ENCODE peak calls at places on chromosome 9, in eight cellular contexts. M is ovary, C is stomach, T is suprapubic skin, K is sigmoid colon, E is GM12878, I is HepG2, V is transverse colon. B is an unnamed sample. For H3K27me3, the result is how much of the 10 kb centered on the place peaks cover.

GRCh38 chr9:4933861-4934260 is 51.2 kb upstream of the JAK2 start:
- DNase-seq in M (no peak), C (no peak), T (no peak), K (no peak), E (no peak), I (no peak), V (no peak), B (no peak)

GRCh38 chr9:133125706-133126696 is 5.0 kb upstream of the RALGDS start:
- DNase-seq in M (peak), C (no peak), T (no peak), K (peak), E (no peak), I (no peak), V (peak), B (no peak)

GRCh38 chr9:133883356-133883755 is 108.8 kb downstream of the VAV2 start:
- DNase-seq in M (no peak), C (no peak), T (no peak), K (no peak), E (no peak), I (no peak), V (no peak), B (no peak)

GRCh38 chr9:80605129-80605528 is 1033.4 kb downstream of the TLE4 start:
- DNase-seq in M (no peak), C (no peak), T (no peak), K (no peak), E (no peak), I (peak), V (no peak), B (no peak)

GRCh38 chr9:130282000-130282700 is 16.6 kb downstream of the HMCN2 start:
- DNase-seq in M (no peak), C (no peak), T (no peak), K (peak), E (no peak), I (no peak), V (peak), B (no peak)

GRCh38 chr9:137313326-137313920 is 11.4 kb upstream of the NRARP start:
- DNase-seq in M (no peak), C (no peak), T (no peak), K (peak), E (no peak), I (no peak), V (no peak), B (no peak)

GRCh38 chr9:132099741-132100407 is 20.2 kb upstream of the MED27 start:
- DNase-seq in M (no peak), C (no peak), T (no peak), K (no peak), E (no peak), I (no peak), V (no peak), B (no peak)

GRCh38 chr9:93952784-93953491 is 2.2 kb downstream of the BARX1 start:
- DNase-seq in M (no peak), C (no peak), T (no peak), K (peak), E (no peak), I (no peak), V (no peak), B (no peak)

GRCh38 chr9:84851935-84852585 is 182.5 kb downstream of the NTRK2 start:
- DNase-seq in M (no peak), C (peak), T (no peak), K (no peak), E (no peak), I (no peak), V (no peak), B (no peak)

GRCh38 chr9:90517103-90517502 is 125.5 kb downstream of the DIRAS2 start:
- DNase-seq in M (no peak), C (no peak), T (no peak), K (no peak), E (no peak), I (no peak), V (no peak), B (no peak)

GRCh38 chr9:91611582-91611981 is 187.9 kb upstream of the NFIL3 start:
- DNase-seq in M (no peak), C (no peak), T (no peak), K (no peak), E (no peak), I (no peak), V (no peak), B (no peak)

GRCh38 chr9:105633373-105633772 is 28.9 kb upstream of the TAL2 start:
- DNase-seq in M (no peak), C (no peak), T (no peak), K (no peak), E (no peak), I (no peak), V (no peak), B (no peak)

GRCh38 chr9:77455312-77455927 is 192.7 kb downstream of the GNA14 start:
- DNase-seq in M (no peak), C (peak), T (no peak), K (no peak), E (no peak), I (peak), V (peak), B (no peak)

GRCh38 chr9:104769655-104770054 is 5.7 kb downstream of the NIPSNAP3B start:
- DNase-seq in M (no peak), C (no peak), T (no peak), K (no peak), E (no peak), I (no peak), V (no peak), B (no peak)

GRCh38 chr9:21789541-21790037 is 12.8 kb upstream of the MTAP start:
- DNase-seq in M (no peak), C (peak), T (no peak), K (no peak), E (peak), I (peak), V (peak), B (no peak)

GRCh38 chr9:928363-929042 is 48.0 kb upstream of the DMRT3 start:
- DNase-seq in M (no peak), C (no peak), T (no peak), K (no peak), E (no peak), I (peak), V (peak), B (no peak)

GRCh38 chr9:93089481-93089991 is 6.5 kb upstream of the CARD19 start:
- DNase-seq in M (peak), C (no peak), T (peak), K (peak), E (no peak), I (no peak), V (no peak), B (no peak)

GRCh38 chr9:21919377-21920362 is 74.5 kb downstream of the CDKN2A start:
- DNase-seq in M (no peak), C (no peak), T (no peak), K (no peak), E (peak), I (peak), V (no peak), B (no peak)

DNA sequence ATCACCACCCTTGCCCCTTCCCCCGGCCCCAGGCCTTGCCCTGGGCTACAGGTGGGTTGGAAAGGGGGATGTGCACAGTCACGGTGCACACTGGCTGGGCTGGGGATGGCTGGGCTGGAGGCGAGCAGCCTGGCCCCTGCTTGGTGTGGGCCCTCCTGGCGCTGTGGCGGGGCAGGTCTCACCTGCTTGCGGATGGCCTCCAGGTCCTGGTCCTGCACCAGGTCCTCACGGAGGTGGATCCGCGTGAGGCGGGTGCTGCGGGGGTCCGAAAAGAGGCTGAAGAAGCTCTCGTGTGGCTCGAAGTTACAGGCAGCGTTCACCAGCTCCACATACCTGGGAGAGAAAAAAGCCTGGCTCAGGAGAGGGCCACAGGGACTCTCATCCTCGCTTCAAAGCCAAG is 18.1 kb downstream of the ZER1 start:
- DNase-seq in M (no peak), C (no peak), T (no peak), K (no peak), E (no peak), I (no peak), V (no peak), B (no peak)
- H3K27me3 ChIP-seq in M (under half), C (under half), T (under half), K (under half), E (under half), I (under half), V (under half), B (under half)

GRCh38 chr9:79447308-79447605 is 124.5 kb upstream of the TLE4 start:
- DNase-seq in M (no peak), C (no peak), T (no peak), K (no peak), E (no peak), I (no peak), V (no peak), B (no peak)

GRCh38 chr9:79446540-79447307 is 125.0 kb upstream of the TLE4 start:
- DNase-seq in M (no peak), C (no peak), T (no peak), K (no peak), E (no peak), I (no peak), V (no peak), B (no peak)

GRCh38 chr9:79452265-79452664 is 119.5 kb upstream of the TLE4 start:
- DNase-seq in M (no peak), C (no peak), T (no peak), K (no peak), E (no peak), I (no peak), V (no peak), B (no peak)

DNA sequence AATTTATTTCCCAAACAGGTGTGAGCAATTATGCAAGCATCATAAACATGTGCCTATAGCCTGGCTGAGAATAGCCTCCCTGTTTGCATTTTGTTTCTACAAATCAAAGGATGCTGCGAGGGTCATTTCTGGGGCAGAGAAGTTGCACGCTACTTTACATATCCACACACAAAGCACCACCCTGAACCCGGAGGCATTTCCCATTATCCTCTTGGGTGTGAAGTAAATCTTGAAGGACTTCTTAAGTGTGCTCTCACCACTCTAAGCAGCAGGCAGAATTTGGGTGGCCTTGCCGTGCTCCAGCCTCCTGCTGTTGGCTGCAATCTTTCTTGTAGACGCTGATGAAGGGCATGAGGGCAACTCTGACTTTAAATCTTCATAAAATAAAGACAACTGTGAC is 124.0 kb upstream of the TLE4 start:
- DNase-seq in M (no peak), C (no peak), T (no peak), K (no peak), E (no peak), I (no peak), V (no peak), B (no peak)
- TF ChIP-seq EP300 in M (no peak), C (no peak), T (no peak), K (no peak), E (no peak), I (no peak), V (no peak), B (no peak)

GRCh38 chr9:36991516-36992134 is 42.4 kb downstream of the PAX5 start:
- DNase-seq in M (no peak), C (peak), T (no peak), K (no peak), E (no peak), I (no peak), V (no peak), B (no peak)

GRCh38 chr9:36986548-36987408 is 47.3 kb downstream of the PAX5 start:
- DNase-seq in M (no peak), C (no peak), T (no peak), K (no peak), E (no peak), I (no peak), V (no peak), B (no peak)

GRCh38 chr9:36987891-36988290 is 46.2 kb downstream of the PAX5 start:
- DNase-seq in M (no peak), C (no peak), T (no peak), K (no peak), E (no peak), I (no peak), V (no peak), B (no peak)

GRCh38 chr9:36987409-36987808 is 46.7 kb downstream of the PAX5 start:
- DNase-seq in M (no peak), C (no peak), T (no peak), K (no peak), E (no peak), I (no peak), V (no peak), B (no peak)

GRCh38 chr9:36988848-36989247 is 45.2 kb downstream of the PAX5 start:
- DNase-seq in M (no peak), C (no peak), T (no peak), K (no peak), E (no peak), I (no peak), V (no peak), B (no peak)
- H3K27me3 ChIP-seq in M (under half), C (half or more), T (half or more), K (half or more), E (under half), I (under half), V (half or more), B (under half)

GRCh38 chr9:113614843-113615648 is 151.5 kb downstream of the RGS3 start:
- DNase-seq in M (peak), C (no peak), T (no peak), K (no peak), E (no peak), I (no peak), V (no peak), B (no peak)
- TF ChIP-seq EP300 in M (no peak), C (no peak), T (no peak), K (no peak), E (no peak), I (no peak), V (no peak), B (no peak)

GRCh38 chr9:98797491-98797890 is 1.1 kb upstream of the ANKS6 start:
- DNase-seq in M (no peak), C (no peak), T (no peak), K (no peak), E (no peak), I (no peak), V (no peak), B (no peak)

GRCh38 chr9:98798254-98798653 is 1.9 kb upstream of the ANKS6 start:
- DNase-seq in M (no peak), C (no peak), T (no peak), K (no peak), E (no peak), I (no peak), V (no peak), B (no peak)

GRCh38 chr9:98804083-98804482 is 3.4 kb upstream of the GALNT12 start:
- DNase-seq in M (no peak), C (no peak), T (no peak), K (no peak), E (no peak), I (no peak), V (no peak), B (no peak)

GRCh38 chr9:98801969-98802371 is 5.5 kb upstream of the GALNT12 start:
- DNase-seq in M (no peak), C (no peak), T (no peak), K (no peak), E (no peak), I (no peak), V (no peak), B (no peak)

DNA sequence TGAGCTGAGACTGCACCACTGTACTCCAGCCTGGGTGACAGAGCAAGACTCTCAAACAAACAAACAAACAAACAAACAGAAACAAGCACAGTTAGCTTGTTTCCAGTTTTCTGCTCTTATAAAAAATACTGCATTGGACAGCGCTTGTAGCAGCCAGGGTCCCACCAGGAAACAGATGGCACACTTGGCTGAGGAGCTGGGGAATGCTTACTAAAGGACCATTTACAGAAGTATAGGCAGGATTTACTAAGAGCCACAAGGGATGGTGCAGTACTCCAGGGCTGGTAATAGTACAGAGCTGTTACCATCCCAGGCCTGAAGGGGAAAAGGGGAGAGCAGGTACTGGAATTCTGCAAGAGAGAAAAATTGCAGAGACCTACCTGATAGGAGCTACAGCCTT is 5.2 kb upstream of the ANKS6 start:
- DNase-seq in M (no peak), C (no peak), T (no peak), K (no peak), E (no peak), I (no peak), V (no peak), B (no peak)
- H3K27me3 ChIP-seq in M (under half), C (under half), T (under half), K (under half), E (under half), I (under half), V (under half), B (under half)

GRCh38 chr9:117088140-117088539 is 326.7 kb downstream of the ASTN2 start:
- DNase-seq in M (no peak), C (no peak), T (no peak), K (no peak), E (no peak), I (no peak), V (no peak), B (peak)
- TF ChIP-seq EP300 in M (no peak), C (no peak), T (no peak), K (no peak), E (no peak), I (no peak), V (no peak), B (no peak)

GRCh38 chr9:19988281-19988680 is 199.4 kb upstream of the SLC24A2 start:
- DNase-seq in M (no peak), C (no peak), T (no peak), K (no peak), E (no peak), I (no peak), V (no peak), B (no peak)

GRCh38 chr9:19989213-19989612 is 200.4 kb upstream of the SLC24A2 start:
- DNase-seq in M (no peak), C (no peak), T (no peak), K (no peak), E (no peak), I (no peak), V (no peak), B (no peak)

GRCh38 chr9:19995619-19996018 is 206.8 kb upstream of the SLC24A2 start:
- DNase-seq in M (no peak), C (no peak), T (no peak), K (no peak), E (no peak), I (no peak), V (no peak), B (no peak)

GRCh38 chr9:19994296-19994695 is 205.5 kb upstream of the SLC24A2 start:
- DNase-seq in M (no peak), C (no peak), T (no peak), K (no peak), E (no peak), I (no peak), V (no peak), B (no peak)

GRCh38 chr9:19992556-19992955 is 203.7 kb upstream of the SLC24A2 start:
- DNase-seq in M (no peak), C (no peak), T (no peak), K (no peak), E (no peak), I (no peak), V (no peak), B (no peak)
- H3K27me3 ChIP-seq in M (under half), C (under half), T (under half), K (under half), E (under half), I (under half), V (under half), B (under half)

GRCh38 chr9:37464426-37465248 is 613 bp downstream of the ZBTB5 start:
- DNase-seq in M (no peak), C (peak), T (peak), K (peak), E (peak), I (no peak), V (peak), B (peak)
- TF ChIP-seq EP300 in M (no peak), C (no peak), T (no peak), K (no peak), E (peak), I (no peak), V (no peak), B (no peak)

DNA sequence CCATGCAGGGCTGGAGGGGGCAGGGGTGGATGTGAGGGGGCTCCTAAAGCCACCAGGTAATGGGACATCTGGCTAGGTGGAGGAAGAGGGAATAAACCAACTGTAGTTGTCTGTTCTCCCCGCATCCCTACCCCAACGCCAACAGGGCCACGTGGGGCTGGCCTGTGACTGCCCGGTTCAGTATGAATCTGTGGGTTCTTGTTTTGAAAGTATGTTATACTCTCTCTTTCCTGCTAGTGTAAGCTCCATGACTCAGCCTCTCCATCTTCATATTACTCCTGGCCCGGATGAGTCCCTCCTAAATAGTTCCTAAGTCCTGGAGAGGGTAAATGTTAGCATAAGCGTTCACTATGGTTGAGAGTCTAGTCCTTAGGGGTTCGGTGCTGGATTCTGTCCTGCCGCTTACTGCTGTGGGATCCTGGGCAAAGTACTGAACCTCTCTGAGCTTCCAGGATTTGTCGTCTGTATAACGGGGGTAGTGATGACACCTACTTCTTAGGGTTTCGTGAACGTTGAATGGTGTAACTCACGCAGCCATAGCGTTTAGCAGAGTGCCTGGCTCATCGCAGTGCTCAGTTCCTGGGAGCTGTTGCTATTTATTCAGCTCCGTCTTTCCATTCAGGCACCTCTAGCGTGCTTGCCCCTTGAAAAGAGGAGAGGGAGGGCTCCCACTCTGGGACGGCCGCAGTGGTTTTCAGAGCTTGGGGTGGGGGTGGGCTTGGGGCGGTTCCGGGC is 28.8 kb downstream of the LHX2 start:
- DNase-seq in M (no peak), C (no peak), T (no peak), K (peak), E (no peak), I (no peak), V (no peak), B (no peak)
- H3K27me3 ChIP-seq in M (under half), C (half or more), T (half or more), K (half or more), E (under half), I (half or more), V (half or more), B (under half)

B was measured in esophagus muscularis mucosa.